ENCODE peak calls at places on chromosomes 2 and 18, in seven cellular contexts. O is transverse colon, L is suprapubic skin, C is A549, J is stomach, X is GM12878, M is ovary. Q is an unnamed sample. For H3K4me1, the result is how much of the 10 kb centered on the place peaks cover.

GRCh38 chr2:118049140-118050128 is 35.6 kb upstream of the CCDC93 start:
- DNase-seq in O (no peak), L (no peak), C (no peak), J (no peak), X (peak), M (no peak), Q (no peak)

GRCh38 chr2:221517362-221518121 is 54.6 kb downstream of the EPHA4 start:
- DNase-seq in O (peak), L (no peak), C (peak), J (peak), X (peak), M (no peak), Q (no peak)

GRCh38 chr2:66585616-66586015 is 150.7 kb downstream of the MEIS1 start:
- DNase-seq in O (no peak), L (no peak), C (no peak), J (no peak), X (no peak), M (no peak), Q (no peak)

GRCh38 chr2:24858996-24859395 is 61.0 kb downstream of the ADCY3 start:
- DNase-seq in O (no peak), L (no peak), C (no peak), J (no peak), X (no peak), M (no peak), Q (no peak)

GRCh38 chr2:135528006-135528405 is 3.0 kb downstream of the ZRANB3 start:
- DNase-seq in O (no peak), L (no peak), C (no peak), J (no peak), X (no peak), M (no peak), Q (no peak)

GRCh38 chr18:23515911-23516546 is 12.7 kb downstream of the RMC1 start:
- DNase-seq in O (peak), L (no peak), C (peak), J (peak), X (peak), M (peak), Q (peak)

GRCh38 chr18:59228361-59228760 is 8.4 kb downstream of the GRP start:
- DNase-seq in O (no peak), L (no peak), C (no peak), J (no peak), X (no peak), M (no peak), Q (no peak)

GRCh38 chr2:190979906-190980629 is 33.9 kb downstream of the STAT1 start:
- DNase-seq in O (peak), L (no peak), C (no peak), J (peak), X (no peak), M (peak), Q (no peak)

GRCh38 chr2:24410976-24411375 is 50.6 kb upstream of the ITSN2 start:
- DNase-seq in O (no peak), L (no peak), C (no peak), J (no peak), X (no peak), M (no peak), Q (no peak)

GRCh38 chr2:27223416-27223815 is 6.2 kb downstream of the CAD start:
- DNase-seq in O (no peak), L (no peak), C (no peak), J (no peak), X (no peak), M (no peak), Q (no peak)

GRCh38 chr18:63575680-63576079 is 11.5 kb upstream of the SERPINB13 start:
- DNase-seq in O (no peak), L (no peak), C (no peak), J (no peak), X (no peak), M (no peak), Q (no peak)

GRCh38 chr2:240564571-240565266 is 3.6 kb upstream of the RNPEPL1 start:
- DNase-seq in O (peak), L (peak), C (peak), J (no peak), X (no peak), M (peak), Q (no peak)

GRCh38 chr2:205273627-205274026 is 408.7 kb upstream of the NRP2 start:
- DNase-seq in O (no peak), L (no peak), C (peak), J (no peak), X (no peak), M (no peak), Q (no peak)

GRCh38 chr2:23939054-23939436 is 1.2 kb upstream of the UBXN2A start:
- DNase-seq in O (no peak), L (no peak), C (no peak), J (no peak), X (no peak), M (no peak), Q (no peak)

GRCh38 chr18:50687491-50687890 is 127.6 kb downstream of the MAPK4 start:
- DNase-seq in O (no peak), L (no peak), C (no peak), J (no peak), X (no peak), M (no peak), Q (no peak)

GRCh38 chr18:23236876-23237468 is 101.7 kb downstream of the CABLES1 start:
- DNase-seq in O (no peak), L (no peak), C (no peak), J (no peak), X (no peak), M (no peak), Q (no peak)

GRCh38 chr18:63322246-63322645 is 2.7 kb upstream of the BCL2 start:
- DNase-seq in O (no peak), L (no peak), C (no peak), J (no peak), X (no peak), M (no peak), Q (no peak)

GRCh38 chr2:177243073-177243472 is 21.5 kb downstream of the NFE2L2 start:
- DNase-seq in O (no peak), L (no peak), C (no peak), J (no peak), X (no peak), M (no peak), Q (no peak)
- H3K4me1 ChIP-seq in O (half or more), L (half or more), C (half or more), J (half or more), X (under half), M (under half), Q (half or more)

GRCh38 chr2:138312061-138312460 is 189.5 kb upstream of the SPOPL start:
- DNase-seq in O (no peak), L (no peak), C (no peak), J (no peak), X (no peak), M (no peak), Q (no peak)

GRCh38 chr2:138306626-138307025 is 194.9 kb upstream of the SPOPL start:
- DNase-seq in O (no peak), L (no peak), C (no peak), J (no peak), X (no peak), M (no peak), Q (no peak)

GRCh38 chr2:138307099-138307498 is 194.5 kb upstream of the SPOPL start:
- DNase-seq in O (no peak), L (no peak), C (no peak), J (no peak), X (no peak), M (no peak), Q (no peak)

GRCh38 chr2:138309760-138310159 is 191.8 kb upstream of the SPOPL start:
- DNase-seq in O (no peak), L (no peak), C (no peak), J (no peak), X (no peak), M (no peak), Q (no peak)
- TF ChIP-seq EP300 in O (no peak), L (no peak), C (no peak), J (no peak), X (no peak), M (no peak), Q (no peak)

GRCh38 chr18:4455113-4455811 is at the start of gene DLGAP1:
- DNase-seq in O (peak), L (peak), C (no peak), J (peak), X (no peak), M (peak), Q (no peak)
- TF ChIP-seq POLR2A in O (no peak), L (no peak), C (no peak), J (no peak), X (peak), M (peak), Q (no peak)

GRCh38 chr2:9309147-9309546 is 102.5 kb downstream of the ASAP2 start:
- DNase-seq in O (no peak), L (no peak), C (no peak), J (no peak), X (no peak), M (no peak), Q (no peak)

GRCh38 chr2:9311488-9311887 is 104.9 kb downstream of the ASAP2 start:
- DNase-seq in O (peak), L (no peak), C (no peak), J (no peak), X (no peak), M (no peak), Q (peak)

GRCh38 chr2:9310827-9311226 is 104.2 kb downstream of the ASAP2 start:
- DNase-seq in O (no peak), L (no peak), C (no peak), J (no peak), X (no peak), M (no peak), Q (no peak)

GRCh38 chr2:9308186-9308955 is 101.8 kb downstream of the ASAP2 start:
- DNase-seq in O (no peak), L (no peak), C (no peak), J (no peak), X (no peak), M (no peak), Q (no peak)

GRCh38 chr2:9310390-9310789 is 103.8 kb downstream of the ASAP2 start:
- DNase-seq in O (peak), L (no peak), C (peak), J (peak), X (no peak), M (peak), Q (peak)
- H3K4me1 ChIP-seq in O (under half), L (under half), C (half or more), J (half or more), X (under half), M (under half), Q (under half)

DNA sequence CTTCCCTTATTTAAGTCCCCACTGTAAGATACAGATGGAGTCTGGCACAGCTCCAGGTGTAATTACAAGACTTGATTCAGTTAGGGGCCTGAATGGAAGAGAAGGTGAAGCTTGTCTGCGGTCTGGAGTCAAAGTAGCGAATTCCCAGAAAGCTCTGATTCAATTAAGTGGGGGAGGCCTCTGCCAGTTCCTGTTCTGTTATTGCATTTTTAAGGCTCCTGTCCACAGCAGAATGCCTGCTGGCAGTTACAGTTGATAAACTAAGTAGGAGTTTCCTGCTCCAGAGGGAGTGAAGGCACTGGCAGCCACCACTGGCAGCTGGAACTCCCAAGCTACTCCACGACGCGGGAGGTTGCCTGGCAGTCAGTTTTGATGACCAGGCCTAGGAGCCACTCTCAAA is 181.1 kb downstream of the SOCS6 start:
- DNase-seq in O (no peak), L (no peak), C (no peak), J (no peak), X (no peak), M (no peak), Q (no peak)
- TF ChIP-seq EP300 in O (no peak), L (no peak), C (no peak), J (no peak), X (no peak), M (no peak), Q (no peak)

DNA sequence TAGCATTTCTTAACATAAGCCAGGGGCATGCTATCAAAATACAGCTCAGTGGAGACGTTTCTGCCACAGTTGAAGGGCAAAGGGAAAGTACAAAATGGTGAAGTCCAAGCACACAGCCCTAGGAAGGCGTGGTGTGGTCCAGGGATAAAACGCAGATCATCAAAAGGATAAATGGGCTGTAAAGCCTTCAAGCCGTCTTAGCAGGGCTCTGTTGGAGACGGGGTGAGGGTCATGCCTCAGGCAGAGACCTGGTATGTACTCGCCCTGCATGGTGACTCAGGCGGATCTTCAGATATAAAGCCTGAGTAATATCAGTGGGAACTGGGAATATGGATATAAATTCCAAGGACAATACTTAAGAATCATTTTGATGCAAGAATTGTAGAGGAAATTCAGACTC is 61.2 kb downstream of the NGEF start:
- DNase-seq in O (no peak), L (no peak), C (peak), J (no peak), X (no peak), M (no peak), Q (no peak)
- TF ChIP-seq POLR2A in O (no peak), L (no peak), C (no peak), J (no peak), X (no peak), M (no peak), Q (no peak)

GRCh38 chr2:209727077-209727476 is 44.6 kb upstream of the UNC80 start:
- DNase-seq in O (no peak), L (no peak), C (no peak), J (no peak), X (no peak), M (no peak), Q (no peak)

GRCh38 chr2:209719034-209719433 is 52.6 kb upstream of the UNC80 start:
- DNase-seq in O (no peak), L (no peak), C (no peak), J (no peak), X (no peak), M (no peak), Q (no peak)

GRCh38 chr2:209726311-209726710 is 45.3 kb upstream of the UNC80 start:
- DNase-seq in O (no peak), L (no peak), C (no peak), J (no peak), X (no peak), M (no peak), Q (no peak)

DNA sequence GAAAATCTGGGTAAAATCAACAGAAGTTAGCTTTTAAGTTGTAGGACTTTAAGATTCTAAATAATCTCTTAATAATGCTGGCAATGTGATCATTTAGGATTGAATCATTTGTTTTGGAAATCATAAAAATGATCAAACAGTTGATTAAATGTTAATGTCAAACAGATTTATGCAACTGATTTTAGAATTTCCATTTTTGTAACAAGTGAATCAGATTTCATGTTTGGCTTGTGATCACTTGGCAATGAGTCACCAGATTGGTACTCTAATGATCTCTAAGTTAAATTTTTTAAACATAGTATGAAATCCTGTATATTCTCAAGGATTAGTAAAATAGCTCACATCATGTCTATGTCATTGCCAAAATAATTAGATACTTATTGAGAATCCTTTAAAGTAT is 50.1 kb upstream of the UNC80 start:
- DNase-seq in O (no peak), L (no peak), C (no peak), J (no peak), X (no peak), M (no peak), Q (no peak)
- H3K4me1 ChIP-seq in O (under half), L (under half), C (under half), J (under half), X (under half), M (under half), Q (under half)

DNA sequence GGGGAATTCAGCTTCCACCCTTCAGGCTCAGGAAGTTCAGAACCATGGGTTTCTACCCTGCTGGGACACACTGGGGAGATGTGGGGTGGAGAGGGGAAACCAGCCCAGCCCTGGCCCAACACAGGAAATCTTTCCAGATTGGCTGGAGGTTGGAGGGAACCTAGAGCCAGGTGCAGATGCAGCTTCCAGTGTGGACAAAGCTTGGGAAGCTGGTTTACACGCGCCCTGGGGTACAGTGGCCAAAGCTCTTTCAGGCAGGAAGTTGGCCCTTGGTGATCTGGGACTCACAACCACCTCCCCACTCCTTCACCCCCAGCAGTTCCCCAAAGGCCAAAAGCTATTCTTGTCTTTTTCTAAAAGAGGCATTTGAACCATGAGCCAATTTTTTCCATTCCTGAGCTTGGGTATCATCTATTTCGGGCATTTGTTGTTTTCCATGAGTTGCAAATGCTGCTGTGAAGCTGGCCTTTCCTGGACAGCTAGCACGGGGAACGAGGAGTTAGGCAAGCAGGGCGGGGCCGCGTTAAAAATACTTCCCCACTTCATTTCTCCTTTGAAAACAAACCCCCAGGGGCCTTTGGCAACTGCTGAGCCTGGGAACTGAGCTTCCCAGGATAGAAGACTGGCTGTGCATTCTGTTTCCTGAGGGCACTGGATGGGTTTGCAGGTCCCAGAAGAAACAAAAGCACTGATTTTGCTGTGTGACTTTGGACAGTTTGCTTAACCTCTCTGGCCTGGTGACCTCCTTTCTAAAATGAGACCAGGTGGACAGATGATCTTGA is 3.1 kb upstream of the ARID5A start:
- DNase-seq in O (peak), L (peak), C (no peak), J (peak), X (no peak), M (peak), Q (peak)
- TF ChIP-seq EP300 in O (no peak), L (peak), C (no peak), J (peak), X (no peak), M (peak), Q (peak)

Q was measured in tibial nerve.